ENCODE peak calls at places on chromosomes 11 and 22, in seven cellular contexts. U is memory B cell; E is epithelial cell of esophagus; J is bronchial epithelial cell; I is uterus; K is psoas muscle; L is effector memory CD4-positive, alpha-beta T cell. T is an unnamed sample.

GRCh38 chr11:65392899-65393298 is 6.5 kb downstream of the FRMD8 start:
- DNase-seq in U (no peak), E (no peak), J (no peak), I (no peak), K (no peak), L (no peak), T (no peak)

GRCh38 chr11:46183819-46184218 is 62.6 kb upstream of the PHF21A start:
- DNase-seq in U (no peak), E (peak; percentile 91), J (peak; percentile 91), I (no peak), K (no peak), L (no peak), T (no peak)

GRCh38 chr11:57530215-57530595 is 349 bp downstream of the TIMM10 start:
- DNase-seq in U (no peak), E (no peak), J (no peak), I (no peak), K (no peak), L (no peak), T (no peak)

GRCh38 chr11:86686531-86686930 is 14.1 kb upstream of the ME3 start:
- DNase-seq in U (no peak), E (no peak), J (no peak), I (no peak), K (no peak), L (no peak), T (no peak)

GRCh38 chr11:44764583-44764982 is 37.8 kb downstream of the TSPAN18 start:
- DNase-seq in U (no peak), E (no peak), J (no peak), I (no peak), K (no peak), L (no peak), T (no peak)

GRCh38 chr11:57124460-57124859 is 57.3 kb upstream of the LRRC55 start:
- DNase-seq in U (no peak), E (no peak), J (no peak), I (no peak), K (no peak), L (no peak), T (no peak)

GRCh38 chr11:18171377-18172000 is 1.1 kb upstream of the MRGPRX4 start:
- DNase-seq in U (no peak), E (peak; percentile 35), J (peak; percentile 31), I (no peak), K (no peak), L (no peak), T (no peak)

GRCh38 chr11:92556435-92556834 is 331.8 kb downstream of the FAT3 start:
- DNase-seq in U (no peak), E (peak; percentile 60), J (peak; percentile 22), I (no peak), K (no peak), L (no peak), T (no peak)

GRCh38 chr11:798093-798713 is at the start of gene SLC25A22:
- DNase-seq in U (peak; percentile 92), E (peak; percentile 87), J (peak; percentile 55), I (peak; percentile 58), K (peak; percentile 83), L (peak; percentile 71), T (peak; percentile 90)

GRCh38 chr11:67604815-67605214 is 1.9 kb upstream of the NDUFV1 start:
- DNase-seq in U (no peak), E (no peak), J (no peak), I (no peak), K (no peak), L (no peak), T (no peak)

GRCh38 chr11:115912484-115912945 is 408.3 kb upstream of the CADM1 start:
- DNase-seq in U (no peak), E (no peak), J (peak; percentile 34), I (no peak), K (no peak), L (no peak), T (no peak)

GRCh38 chr22:48900626-48901025 is 927.0 kb downstream of the BRD1 start:
- DNase-seq in U (no peak), E (no peak), J (no peak), I (no peak), K (no peak), L (no peak), T (no peak)

GRCh38 chr22:40462195-40462988 is 92.0 kb downstream of the SGSM3 start:
- DNase-seq in U (no peak), E (no peak), J (no peak), I (no peak), K (no peak), L (peak; percentile 4), T (no peak)

GRCh38 chr22:45009881-45010531 is at the start of gene PHF21B:
- DNase-seq in U (no peak), E (peak; percentile 24), J (no peak), I (peak; percentile 71), K (peak; percentile 50), L (no peak), T (no peak)

GRCh38 chr11:68383976-68384501 is 71.6 kb downstream of the LRP5 start:
- DNase-seq in U (peak; percentile 67), E (peak; percentile 45), J (peak; percentile 11), I (peak; percentile 72), K (peak; percentile 67), L (peak; percentile 21), T (peak; percentile 55)

GRCh38 chr11:118171274-118172062 is 5.0 kb downstream of the SCN2B start:
- DNase-seq in U (peak; percentile 62), E (peak; percentile 64), J (peak; percentile 42), I (peak; percentile 71), K (peak; percentile 65), L (peak; percentile 39), T (peak; percentile 62)